ENCODE peak calls at places on chromosome 18, in five cellular contexts. H is NCI-H1930, E is germinal center, F is EH, S is H9. P is an unnamed sample.

GRCh38 chr18:53819671-53820070 is 404.8 kb downstream of the MBD2 start:
- DNase-seq in H (no peak), E (no peak), F (no peak), S (no peak), P (no peak)

GRCh38 chr18:62399781-62400308 is 74.7 kb downstream of the TNFRSF11A start:
- DNase-seq in F (no peak), H (no peak), E (no peak), S (peak; percentile 61), P (peak; percentile 20)

GRCh38 chr18:3664563-3665178 is 214.7 kb downstream of the TGIF1 start:
- DNase-seq in E (no peak), S (no peak), H (no peak), F (no peak), P (no peak)

GRCh38 chr18:56139792-56140254 is 498.6 kb downstream of the TXNL1 start:
- DNase-seq in F (peak; percentile 97), S (no peak), E (no peak), H (no peak), P (peak; percentile 67)

GRCh38 chr18:62396381-62396780 is 71.3 kb downstream of the TNFRSF11A start:
- DNase-seq in F (no peak), H (no peak), S (no peak), E (no peak), P (no peak)

GRCh38 chr18:49020621-49021021 is 69.9 kb upstream of the SMAD7 start:
- DNase-seq in F (peak; percentile 46), H (no peak), S (peak; percentile 25), E (no peak), P (no peak)

GRCh38 chr18:10234912-10235439 is 219.5 kb upstream of the APCDD1 start:
- DNase-seq in H (no peak), S (no peak), F (peak; percentile 88), E (no peak), P (peak; percentile 64)

GRCh38 chr18:36354989-36355388 is 57.5 kb downstream of the FHOD3 start:
- DNase-seq in S (no peak), E (no peak), F (peak; percentile 83), H (no peak), P (peak; percentile 23)

GRCh38 chr18:79547413-79548076 is 132.1 kb upstream of the CTDP1 start:
- DNase-seq in F (no peak), S (peak; percentile 22), H (no peak), E (no peak), P (no peak)

GRCh38 chr18:55301836-55302235 is 286.2 kb downstream of the TCF4 start:
- DNase-seq in H (no peak), F (peak; percentile 46), S (no peak), E (no peak), P (peak; percentile 34)

GRCh38 chr18:13726972-13727331 is 479 bp downstream of the RNMT start:
- DNase-seq in H (no peak), S (peak; percentile 51), E (no peak), F (peak; percentile 56), P (peak; percentile 71)

GRCh38 chr18:36424741-36425142 is 127.2 kb downstream of the FHOD3 start:
- DNase-seq in F (no peak), S (no peak), H (no peak), E (no peak), P (no peak)

GRCh38 chr18:74368901-74369705 is 53.5 kb downstream of the C18orf63 start:
- DNase-seq in S (no peak), E (no peak), H (no peak), F (no peak), P (no peak)

GRCh38 chr18:59650266-59650820 is 46.9 kb downstream of the CCBE1 start:
- DNase-seq in S (no peak), H (no peak), E (no peak), F (peak; percentile 88), P (peak; percentile 56)

GRCh38 chr18:37019157-37019571 is 190.2 kb downstream of the KIAA1328 start:
- DNase-seq in H (no peak), F (peak; percentile 27), E (no peak), S (peak; percentile 41), P (peak; percentile 48)

GRCh38 chr18:44090453-44090852 is 590.2 kb upstream of the SETBP1 start:
- DNase-seq in E (no peak), S (no peak), H (no peak), F (no peak), P (no peak)

GRCh38 chr18:79634593-79634992 is 45.0 kb upstream of the CTDP1 start:
- DNase-seq in E (no peak), S (no peak), H (no peak), F (no peak), P (peak; percentile 16)

GRCh38 chr18:24064701-24065100 is 50.1 kb downstream of the TTC39C start:
- DNase-seq in S (no peak), H (no peak), F (no peak), E (no peak), P (no peak)

GRCh38 chr18:29154758-29155725 is 978.1 kb upstream of the CDH2 start:
- DNase-seq in E (no peak), H (no peak), S (no peak), F (peak; percentile 92), P (peak; percentile 77)

GRCh38 chr18:5630057-5630765 is 86.4 kb upstream of the EPB41L3 start:
- DNase-seq in S (peak; percentile 91), H (peak; percentile 61), F (peak; percentile 26), E (peak; percentile 82), P (peak; percentile 52)

GRCh38 chr18:29087616-29088246 is 910.8 kb upstream of the CDH2 start:
- DNase-seq in S (no peak), H (no peak), F (no peak), E (no peak), P (no peak)

GRCh38 chr18:74273394-74273793 is 18.4 kb downstream of the CYB5A start:
- DNase-seq in H (no peak), S (no peak), E (no peak), F (no peak), P (no peak)

GRCh38 chr18:75280427-75281280 is 70.1 kb downstream of the TSHZ1 start:
- DNase-seq in E (no peak), F (peak; percentile 51), S (no peak), H (no peak), P (peak; percentile 5)

GRCh38 chr18:51110073-51110797 is 80.2 kb downstream of the SMAD4 start:
- DNase-seq in F (peak; percentile 39), H (no peak), S (peak; percentile 83), E (peak; percentile 79), P (peak; percentile 13)

GRCh38 chr18:79111483-79111882 is 42.3 kb downstream of the ATP9B start:
- DNase-seq in E (no peak), H (no peak), S (no peak), F (no peak), P (no peak)

GRCh38 chr18:3368193-3368592 is 81.8 kb upstream of the TGIF1 start:
- DNase-seq in H (no peak), S (no peak), E (no peak), F (peak; percentile 76), P (peak; percentile 91)

GRCh38 chr18:46915800-46916550 is 1.3 kb downstream of the PIAS2 start:
- DNase-seq in E (no peak), S (no peak), F (peak; percentile 1), H (no peak), P (peak; percentile 1)

GRCh38 chr18:26436176-26437031 is 111.9 kb downstream of the KCTD1 start:
- DNase-seq in E (no peak), F (peak; percentile 72), S (no peak), H (no peak), P (peak; percentile 91)

GRCh38 chr18:46073474-46074331 is 1.6 kb upstream of the PSTPIP2 start:
- DNase-seq in H (peak; percentile 6), S (no peak), F (peak; percentile 77), E (peak; percentile 41), P (peak; percentile 72)

GRCh38 chr18:6557470-6558245 is 142.9 kb upstream of the L3MBTL4 start:
- DNase-seq in S (peak; percentile 75), F (no peak), E (no peak), H (no peak), P (no peak)

GRCh38 chr18:6874316-6874715 is 144.8 kb downstream of the ARHGAP28 start:
- DNase-seq in E (no peak), F (no peak), S (no peak), H (no peak), P (peak; percentile 6)

GRCh38 chr18:76889086-76889699 is 66.8 kb downstream of the ZNF236 start:
- DNase-seq in F (no peak), E (no peak), S (no peak), H (no peak), P (no peak)

GRCh38 chr18:3836483-3836882 is 386.5 kb downstream of the TGIF1 start:
- DNase-seq in E (no peak), S (no peak), H (no peak), F (no peak), P (no peak)

GRCh38 chr18:77207540-77207939 is 42.1 kb upstream of the GALR1 start:
- DNase-seq in E (peak; percentile 73), H (no peak), S (peak; percentile 52), F (peak; percentile 69), P (peak; percentile 87)

GRCh38 chr18:11154983-11155759 is 5.8 kb upstream of the PIEZO2 start:
- DNase-seq in S (no peak), H (no peak), F (peak; percentile 49), E (no peak), P (no peak)